ENCODE peak calls at places on chromosomes 5 and 9, in ten cellular contexts. X is bronchial epithelial cell; E is tibial artery; N is brain microvascular endothelial cell; M is fibroblast of the aortic adventitia; C is fibroblast of lung; Y is breast epithelium; O is CD8-positive, alpha-beta T cell; B is Peyer's patch; P is thoracic aorta. W is an unnamed sample.
A peak's percentile ranks its signal among the peaks of the same experiment; 100 is the strongest.

GRCh38 chr9:2599896-2600295 is 21.7 kb upstream of the VLDLR start:
- DNase-seq in X (no peak), E (no peak), N (no peak), M (peak; percentile 64), C (peak; percentile 36), Y (no peak), O (no peak), B (no peak), P (no peak), W (no peak)

GRCh38 chr9:6644346-6645152 is 980 bp downstream of the GLDC start:
- DNase-seq in X (no peak), E (no peak), N (no peak), M (no peak), C (no peak), Y (no peak), O (no peak), B (no peak), P (no peak), W (no peak)

GRCh38 chr9:806285-807156 is 35.0 kb upstream of the DMRT1 start:
- DNase-seq in X (peak; percentile 43), E (no peak), N (peak; percentile 32), M (peak; percentile 66), C (peak; percentile 30), Y (no peak), O (no peak), B (no peak), P (no peak), W (peak; percentile 25)

GRCh38 chr9:127572961-127573727 is 38.9 kb upstream of the STXBP1 start:
- DNase-seq in X (peak; percentile 64), E (no peak), N (peak; percentile 51), M (peak; percentile 92), C (peak; percentile 80), Y (no peak), O (no peak), B (no peak), P (no peak), W (peak; percentile 64)

GRCh38 chr5:16841416-16841815 is 94.7 kb downstream of the MYO10 start:
- DNase-seq in X (no peak), E (no peak), N (no peak), M (no peak), C (no peak), Y (no peak), O (no peak), B (no peak), P (no peak), W (no peak)

GRCh38 chr5:112374818-112375217 is 44.3 kb downstream of the EPB41L4A start:
- DNase-seq in X (no peak), E (no peak), N (no peak), M (no peak), C (no peak), Y (no peak), O (no peak), B (no peak), P (no peak), W (no peak)

GRCh38 chr5:32932231-32932935 is 221.3 kb downstream of the NPR3 start:
- DNase-seq in X (no peak), E (no peak), N (no peak), M (peak; percentile 46), C (no peak), Y (no peak), O (no peak), B (no peak), P (no peak), W (no peak)

GRCh38 chr9:106700676-106701075 is 162.3 kb upstream of the ZNF462 start:
- DNase-seq in X (peak; percentile 92), E (no peak), N (peak; percentile 74), M (no peak), C (peak; percentile 50), Y (no peak), O (no peak), B (no peak), P (no peak), W (no peak)

GRCh38 chr5:56638061-56638621 is 177.2 kb upstream of the MAP3K1 start:
- DNase-seq in X (no peak), E (no peak), N (no peak), M (no peak), C (no peak), Y (no peak), O (no peak), B (no peak), P (no peak), W (no peak)

GRCh38 chr5:158514961-158515359 is 584.8 kb downstream of the EBF1 start:
- DNase-seq in X (peak; percentile 3), E (no peak), N (no peak), M (no peak), C (no peak), Y (no peak), O (no peak), B (no peak), P (no peak), W (no peak)

GRCh38 chr9:86794356-86795046 is 152.8 kb downstream of the GAS1 start:
- DNase-seq in X (no peak), E (no peak), N (peak; percentile 27), M (peak; percentile 95), C (peak; percentile 88), Y (no peak), O (no peak), B (no peak), P (no peak), W (peak; percentile 40)

GRCh38 chr9:95507456-95508241 is 9.1 kb downstream of the PTCH1 start:
- DNase-seq in X (peak; percentile 53), E (peak; percentile 80), N (no peak), M (peak; percentile 81), C (peak; percentile 77), Y (no peak), O (peak; percentile 41), B (peak; percentile 77), P (no peak), W (peak; percentile 57)

GRCh38 chr9:107810493-107810931 is 320.9 kb upstream of the KLF4 start:
- DNase-seq in X (no peak), E (no peak), N (no peak), M (no peak), C (peak; percentile 20), Y (no peak), O (no peak), B (no peak), P (no peak), W (no peak)

GRCh38 chr9:131739988-131740648 is at the start of gene RAPGEF1:
- DNase-seq in X (no peak), E (peak; percentile 82), N (no peak), M (peak; percentile 27), C (peak; percentile 18), Y (peak; percentile 63), O (peak; percentile 88), B (peak; percentile 81), P (no peak), W (peak; percentile 18)

GRCh38 chr9:137161558-137162483 is 8.0 kb downstream of the LRRC26 start:
- DNase-seq in X (no peak), E (no peak), N (no peak), M (no peak), C (no peak), Y (no peak), O (no peak), B (no peak), P (no peak), W (no peak)

GRCh38 chr9:113910036-113910639 is 34.0 kb downstream of the ZNF618 start:
- DNase-seq in X (no peak), E (no peak), N (no peak), M (no peak), C (no peak), Y (no peak), O (no peak), B (no peak), P (no peak), W (no peak)
- TF ChIP-seq CTCF in X (no peak), E (no peak), N (no peak), M (no peak), C (no peak), Y (no peak), O (no peak), B (no peak), P (no peak), W (no peak)

DNA sequence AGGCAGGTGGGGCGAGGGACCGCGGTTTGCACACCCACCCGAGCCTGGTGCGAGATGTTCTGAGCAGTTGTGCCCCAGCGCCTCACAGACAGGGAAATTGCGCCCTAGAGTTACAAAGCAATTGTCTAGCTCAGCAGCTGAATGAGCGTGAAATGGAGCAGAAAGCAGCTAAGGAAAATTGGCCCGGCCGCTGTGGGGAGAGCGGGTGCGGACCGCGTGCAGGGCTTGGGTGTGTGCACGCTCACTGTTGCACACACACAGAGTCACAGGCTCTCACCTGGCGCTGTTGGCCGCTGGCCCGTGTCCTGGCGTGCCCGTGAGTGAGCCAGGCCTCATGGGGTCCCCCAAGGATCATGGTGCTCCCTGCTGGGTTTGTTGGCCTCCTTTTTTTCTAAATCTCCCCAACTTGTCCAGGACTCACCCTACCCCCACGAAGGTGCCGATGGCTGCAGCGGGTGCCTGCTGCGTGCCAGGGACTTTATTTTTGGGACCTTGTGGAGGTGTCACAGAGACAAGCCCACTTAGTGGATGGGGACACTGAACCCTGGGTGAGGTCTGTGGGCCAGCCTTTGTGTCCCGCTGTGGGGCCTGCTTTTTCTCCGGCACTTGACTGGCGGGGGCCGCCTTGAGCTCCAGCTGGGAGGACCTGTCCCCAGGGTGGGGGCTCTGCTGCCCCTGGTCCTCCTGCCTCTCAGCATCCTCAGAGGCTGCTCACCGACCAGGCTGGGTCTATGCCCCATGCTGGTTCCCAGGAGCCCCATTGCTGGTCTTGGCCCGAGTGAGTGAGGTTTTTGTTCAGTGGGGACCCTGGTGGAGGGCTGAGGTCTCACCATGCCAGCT is 5.2 kb downstream of the RXRA start:
- DNase-seq in X (no peak), E (no peak), N (no peak), M (no peak), C (no peak), Y (no peak), O (no peak), B (no peak), P (no peak), W (no peak)
- TF ChIP-seq CTCF in X (no peak), E (no peak), N (no peak), M (no peak), C (no peak), Y (no peak), O (no peak), B (no peak), P (no peak), W (no peak)

GRCh38 chr5:27124590-27124989 is 86.2 kb upstream of the CDH9 start:
- DNase-seq in X (peak; percentile 10), E (no peak), N (peak; percentile 54), M (peak; percentile 12), C (no peak), Y (no peak), O (no peak), B (no peak), P (no peak), W (peak; percentile 19)
- TF ChIP-seq CTCF in X (peak; percentile 40), E (peak; percentile 6), N (peak; percentile 72), M (peak; percentile 45), C (peak; percentile 51), Y (no peak), O (no peak), B (no peak), P (no peak), W (peak; percentile 73)

DNA sequence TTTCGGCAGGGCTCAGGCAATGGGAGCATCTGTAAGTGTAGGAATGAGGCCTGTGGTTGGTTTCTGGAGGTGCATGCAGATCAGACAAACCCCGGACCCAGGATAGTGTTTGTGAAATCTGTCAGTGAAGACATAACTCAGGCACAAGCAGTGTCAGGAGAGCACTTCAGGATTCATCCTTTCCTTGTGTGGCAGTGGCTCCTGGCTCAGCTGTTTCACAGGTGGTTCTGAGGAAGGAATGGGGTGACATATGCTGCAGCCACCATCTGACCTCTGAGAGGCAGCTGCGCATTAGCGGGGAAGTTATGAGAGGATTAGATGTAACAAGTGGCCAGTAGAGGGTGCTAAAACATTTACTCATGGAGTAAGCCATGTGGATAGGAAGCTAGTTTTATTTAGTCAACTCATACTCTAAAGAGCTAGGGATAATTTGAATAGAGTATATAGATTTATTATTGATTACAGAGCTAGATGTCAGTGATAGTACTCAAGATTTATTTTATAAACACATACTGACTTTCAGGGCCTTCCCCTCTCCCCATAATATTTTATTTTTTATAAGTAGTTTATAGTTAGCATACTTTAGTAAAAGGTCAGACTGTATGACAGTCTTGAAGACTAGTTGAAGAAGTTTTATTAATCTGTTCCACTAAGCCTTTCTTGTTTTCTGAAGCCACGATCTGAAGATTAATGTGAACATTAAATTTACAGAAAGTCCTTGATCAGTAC is 28.4 kb downstream of the NNT start:
- DNase-seq in X (peak; percentile 75), E (no peak), N (peak; percentile 80), M (peak; percentile 86), C (peak; percentile 73), Y (no peak), O (peak; percentile 35), B (peak; percentile 53), P (no peak), W (peak; percentile 84)
- TF ChIP-seq CTCF in X (peak; percentile 57), E (peak; percentile 70), N (peak; percentile 67), M (peak; percentile 63), C (peak; percentile 60), Y (peak; percentile 46), O (peak; percentile 65), B (no peak), P (peak; percentile 64), W (peak; percentile 87)

W was measured in HFFc6.